ENCODE peak calls at places on chromosomes 4 and X, in nine cellular contexts. E is endodermal cell; W is suprapubic skin; C is naive thymus-derived CD4-positive, alpha-beta T cell; Q is PC-3; L is H1; J is pancreas; H is K562; P is aorta. A is an unnamed sample. For H3K36me3 and H3K27me3, the result is how much of the 10 kb centered on the place peaks cover.

GRCh38 chr4:7381221-7381889 is 53.4 kb downstream of the PSAPL1 start:
- DNase-seq in E (peak), W (peak), C (no peak), Q (no peak), L (no peak), J (peak), H (no peak), P (peak), A (no peak)

GRCh38 chrX:36867143-36867542 is 141.0 kb upstream of the FAM47C start:
- DNase-seq in E (no peak), W (no peak), C (no peak), Q (peak), L (no peak), J (no peak), H (peak), P (no peak), A (no peak)

GRCh38 chr4:73675623-73676022 is 55.4 kb upstream of the RASSF6 start:
- DNase-seq in E (no peak), W (no peak), C (no peak), Q (no peak), L (no peak), J (no peak), H (no peak), P (no peak), A (no peak)

GRCh38 chr4:40601641-40602040 is 28.0 kb downstream of the RBM47 start:
- DNase-seq in E (no peak), W (no peak), C (no peak), Q (no peak), L (no peak), J (no peak), H (no peak), P (no peak), A (no peak)

GRCh38 chr4:84877051-84877833 is 89.2 kb downstream of the WDFY3 start:
- DNase-seq in E (no peak), W (no peak), C (no peak), Q (peak), L (no peak), J (no peak), H (no peak), P (no peak), A (no peak)

GRCh38 chr4:151029537-151029936 is 14.5 kb upstream of the LRBA start:
- DNase-seq in E (peak), W (no peak), C (no peak), Q (no peak), L (no peak), J (no peak), H (no peak), P (no peak), A (no peak)

GRCh38 chr4:155077860-155078259 is 130.6 kb upstream of the NPY2R start:
- DNase-seq in E (peak), W (no peak), C (no peak), Q (no peak), L (peak), J (no peak), H (no peak), P (no peak), A (no peak)

GRCh38 chr4:140363558-140363957 is 9.9 kb upstream of the SCOC start:
- DNase-seq in E (no peak), W (no peak), C (no peak), Q (no peak), L (no peak), J (no peak), H (no peak), P (no peak), A (no peak)

GRCh38 chr4:150381671-150382427 is 200.1 kb upstream of the MAB21L2 start:
- DNase-seq in E (no peak), W (no peak), C (no peak), Q (no peak), L (no peak), J (no peak), H (no peak), P (no peak), A (no peak)

GRCh38 chrX:44898411-44899221 is 25.6 kb downstream of the KDM6A start:
- DNase-seq in E (peak), W (no peak), C (no peak), Q (no peak), L (peak), J (no peak), H (peak), P (no peak), A (peak)

GRCh38 chrX:151773434-151773833 is 38.9 kb downstream of the CNGA2 start:
- DNase-seq in E (peak), W (no peak), C (no peak), Q (no peak), L (no peak), J (no peak), H (no peak), P (no peak), A (no peak)

GRCh38 chr4:76982638-76983579 is 33.4 kb downstream of the SEPTIN11 start:
- DNase-seq in E (no peak), W (no peak), C (no peak), Q (no peak), L (no peak), J (no peak), H (peak), P (no peak), A (peak)

GRCh38 chr4:118904935-118905334 is 16.3 kb downstream of the SYNPO2 start:
- DNase-seq in E (no peak), W (no peak), C (no peak), Q (no peak), L (no peak), J (no peak), H (no peak), P (no peak), A (no peak)

GRCh38 chr4:71472946-71473345 is 134.1 kb downstream of the SLC4A4 start:
- DNase-seq in E (no peak), W (no peak), C (no peak), Q (peak), L (no peak), J (no peak), H (no peak), P (no peak), A (no peak)

GRCh38 chr4:102527695-102528094 is 26.5 kb downstream of the NFKB1 start:
- DNase-seq in E (no peak), W (no peak), C (no peak), Q (no peak), L (no peak), J (no peak), H (no peak), P (no peak), A (peak)
- H3K36me3 ChIP-seq in E (under half), W (under half), C (under half), Q (under half), L (under half), J (under half), H (under half), P (under half), A (under half)

GRCh38 chrX:65883556-65883955 is 156.3 kb downstream of the VSIG4 start:
- DNase-seq in E (no peak), W (no peak), C (no peak), Q (no peak), L (no peak), J (no peak), H (no peak), P (no peak), A (no peak)
- H3K27me3 ChIP-seq in E (under half), W (under half), C (under half), Q (under half), L (under half), J (under half), H (under half), P (under half), A (under half)

GRCh38 chr4:62909238-62909637 is 1500.0 kb downstream of the TECRL start:
- DNase-seq in E (no peak), W (no peak), C (no peak), Q (no peak), L (no peak), J (no peak), H (no peak), P (no peak), A (no peak)

GRCh38 chr4:62917649-62918048 is 1491.6 kb downstream of the TECRL start:
- DNase-seq in E (no peak), W (no peak), C (no peak), Q (peak), L (no peak), J (no peak), H (no peak), P (no peak), A (no peak)

GRCh38 chr4:62912531-62912930 is 1496.7 kb downstream of the TECRL start:
- DNase-seq in E (no peak), W (no peak), C (no peak), Q (peak), L (no peak), J (no peak), H (no peak), P (no peak), A (no peak)

GRCh38 chr4:62913065-62913464 is 1496.2 kb downstream of the TECRL start:
- DNase-seq in E (no peak), W (no peak), C (no peak), Q (peak), L (no peak), J (no peak), H (no peak), P (no peak), A (no peak)

DNA sequence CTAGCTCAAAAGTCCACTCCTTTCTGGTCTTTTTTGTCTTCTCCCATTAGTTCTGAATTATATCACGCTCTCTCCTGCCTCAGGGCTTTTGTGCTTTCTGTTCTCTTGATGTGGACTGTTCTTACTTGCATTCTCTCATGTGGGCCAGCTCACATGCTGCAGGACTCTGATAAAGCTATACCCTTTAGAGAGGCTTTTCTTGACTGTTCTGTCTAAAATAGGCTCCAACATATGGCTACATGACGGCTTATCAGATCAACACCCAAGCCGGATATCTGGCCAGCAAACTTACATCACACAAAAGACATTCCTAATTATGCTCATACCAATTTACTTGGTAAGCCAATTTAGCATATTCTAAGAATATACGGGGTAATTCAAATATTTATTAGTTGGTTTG is 1494.5 kb downstream of the TECRL start:
- DNase-seq in E (no peak), W (no peak), C (no peak), Q (no peak), L (no peak), J (no peak), H (no peak), P (no peak), A (no peak)
- H3K4me3 ChIP-seq in E (no peak), W (no peak), C (no peak), Q (no peak), L (no peak), J (no peak), H (no peak), P (no peak), A (no peak)

GRCh38 chr4:148369919-148370318 is 72.3 kb downstream of the NR3C2 start:
- DNase-seq in E (no peak), W (no peak), C (no peak), Q (no peak), L (no peak), J (no peak), H (no peak), P (no peak), A (no peak)

GRCh38 chr4:148375581-148375980 is 66.6 kb downstream of the NR3C2 start:
- DNase-seq in E (no peak), W (no peak), C (no peak), Q (no peak), L (no peak), J (no peak), H (no peak), P (no peak), A (no peak)

GRCh38 chr4:148367756-148368155 is 74.5 kb downstream of the NR3C2 start:
- DNase-seq in E (no peak), W (no peak), C (no peak), Q (no peak), L (no peak), J (no peak), H (no peak), P (no peak), A (no peak)

GRCh38 chr4:148376151-148376550 is 66.1 kb downstream of the NR3C2 start:
- DNase-seq in E (no peak), W (no peak), C (no peak), Q (peak), L (no peak), J (no peak), H (no peak), P (no peak), A (peak)

DNA sequence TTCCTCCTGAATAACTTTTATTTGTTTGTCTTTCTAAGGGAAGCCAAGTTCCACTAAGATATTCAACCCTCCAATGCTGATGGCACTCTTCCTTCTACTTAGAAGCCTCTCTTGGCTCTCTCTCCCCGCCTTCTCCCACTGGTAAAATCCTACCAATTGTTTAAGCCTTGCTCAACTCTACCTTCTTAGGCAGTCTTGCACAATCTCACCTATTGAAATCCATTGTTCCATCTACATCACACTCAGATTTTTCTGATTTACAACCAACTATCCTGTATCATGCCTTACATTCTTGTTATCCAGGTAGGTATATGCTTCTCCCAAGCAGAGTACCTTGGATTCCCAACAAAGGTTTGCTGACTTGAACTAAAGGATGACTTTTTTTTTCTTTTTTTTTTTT is 69.1 kb downstream of the NR3C2 start:
- DNase-seq in E (no peak), W (no peak), C (no peak), Q (no peak), L (no peak), J (no peak), H (no peak), P (no peak), A (no peak)
- H3K36me3 ChIP-seq in E (under half), W (under half), C (under half), Q (under half), L (under half), J (under half), H (under half), P (under half), A (under half)

DNA sequence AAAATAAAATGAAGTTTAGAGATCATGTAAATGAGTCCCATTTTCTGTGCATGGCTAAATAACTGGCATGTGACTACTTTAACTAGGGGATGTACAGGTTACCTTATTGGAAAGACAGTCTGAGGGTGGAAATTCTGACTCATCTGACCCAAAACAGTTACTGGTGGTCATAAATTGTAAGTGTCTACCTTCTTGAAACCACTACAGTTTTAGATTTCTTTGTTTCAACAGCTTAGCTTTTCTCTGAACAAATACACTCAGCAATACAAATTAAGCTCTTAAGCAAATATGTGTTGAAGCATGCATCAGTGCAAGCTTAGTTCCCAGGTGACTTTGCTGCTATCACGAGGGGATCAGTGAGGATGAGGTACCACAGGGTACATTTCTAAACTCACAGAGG is 60.7 kb upstream of the PGM2 start:
- DNase-seq in E (no peak), W (no peak), C (no peak), Q (no peak), L (no peak), J (no peak), H (no peak), P (no peak), A (no peak)
- H3K27me3 ChIP-seq in E (under half), W (under half), C (under half), Q (under half), L (under half), J (under half), H (under half), P (under half), A (under half)

DNA sequence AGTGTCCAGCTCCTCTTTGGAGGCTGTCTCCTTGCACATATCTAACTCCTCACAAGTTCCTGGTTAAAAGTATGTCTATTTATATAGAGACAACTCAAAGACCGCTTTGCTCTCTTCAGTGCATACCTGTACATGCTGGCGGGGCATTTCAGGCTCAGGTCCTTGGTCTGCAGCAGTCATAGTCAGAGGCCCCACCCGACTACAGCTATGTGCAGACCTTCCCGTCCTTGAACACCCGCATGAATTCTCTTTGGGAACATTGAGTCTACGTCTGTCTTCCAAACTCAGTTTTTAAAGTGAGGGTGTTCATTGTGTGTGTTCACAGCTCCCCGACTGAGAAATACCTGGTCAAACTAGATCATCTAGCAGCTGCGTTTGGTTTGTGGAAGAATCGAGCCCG is 4.2 kb downstream of the BCOR start:
- DNase-seq in E (no peak), W (no peak), C (no peak), Q (no peak), L (no peak), J (no peak), H (no peak), P (peak), A (no peak)
- H3K4me3 ChIP-seq in E (peak), W (peak), C (peak), Q (peak), L (peak), J (no peak), H (peak), P (no peak), A (peak)

DNA sequence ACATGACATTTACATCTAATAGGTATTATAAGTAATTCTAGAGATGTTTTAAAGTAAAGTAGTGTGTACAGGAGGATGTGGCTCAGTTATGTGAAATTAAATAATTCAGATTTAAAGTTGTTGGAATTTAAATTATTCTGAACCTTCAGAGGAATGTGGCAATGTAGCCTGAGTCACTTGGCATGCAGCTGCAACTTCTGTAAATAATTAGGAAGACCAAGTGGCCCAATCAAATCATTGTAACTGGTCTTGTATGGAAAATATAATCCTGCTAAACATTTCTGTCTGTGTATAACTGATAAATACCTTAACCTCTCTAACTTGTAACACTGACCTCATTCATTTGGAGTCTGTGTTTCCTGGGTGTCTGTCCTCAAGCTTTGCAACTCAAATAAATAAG is 828.9 kb downstream of the GLUD2 start:
- DNase-seq in E (no peak), W (no peak), C (no peak), Q (no peak), L (no peak), J (no peak), H (no peak), P (no peak), A (no peak)
- H3K36me3 ChIP-seq in E (under half), W (under half), C (under half), Q (under half), L (under half), J (under half), H (under half), P (under half), A (under half)

GRCh38 chrX:17443546-17443945 is 68.5 kb downstream of the NHS start:
- DNase-seq in E (no peak), W (no peak), C (no peak), Q (no peak), L (no peak), J (no peak), H (no peak), P (no peak), A (no peak)

GRCh38 chrX:17453791-17454190 is 78.8 kb downstream of the NHS start:
- DNase-seq in E (no peak), W (no peak), C (no peak), Q (no peak), L (no peak), J (no peak), H (no peak), P (no peak), A (no peak)

GRCh38 chrX:17442898-17443297 is 67.9 kb downstream of the NHS start:
- DNase-seq in E (no peak), W (no peak), C (no peak), Q (peak), L (no peak), J (no peak), H (no peak), P (no peak), A (no peak)

DNA sequence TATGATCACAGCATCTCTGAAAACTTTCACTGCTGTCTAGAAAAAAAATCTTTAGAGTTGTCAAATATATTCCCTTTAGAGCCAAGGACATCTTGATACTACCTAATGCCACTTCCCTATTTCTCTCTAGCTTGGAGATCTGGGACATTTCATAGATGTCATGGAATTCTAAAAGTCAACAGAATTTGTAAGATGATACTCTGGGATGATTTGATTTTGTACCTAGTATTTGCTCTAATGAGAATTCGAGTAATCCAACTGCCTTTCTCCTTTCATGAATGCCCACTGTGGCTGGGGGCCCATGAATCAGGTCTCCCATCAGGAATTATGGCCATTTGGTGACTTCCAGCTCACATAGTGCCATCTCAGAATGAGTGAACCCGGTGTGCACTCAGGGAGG is 73.2 kb downstream of the NHS start:
- DNase-seq in E (no peak), W (no peak), C (no peak), Q (peak), L (no peak), J (no peak), H (no peak), P (no peak), A (no peak)
- H3K27me3 ChIP-seq in E (under half), W (under half), C (under half), Q (under half), L (under half), J (under half), H (under half), P (under half), A (under half)

DNA sequence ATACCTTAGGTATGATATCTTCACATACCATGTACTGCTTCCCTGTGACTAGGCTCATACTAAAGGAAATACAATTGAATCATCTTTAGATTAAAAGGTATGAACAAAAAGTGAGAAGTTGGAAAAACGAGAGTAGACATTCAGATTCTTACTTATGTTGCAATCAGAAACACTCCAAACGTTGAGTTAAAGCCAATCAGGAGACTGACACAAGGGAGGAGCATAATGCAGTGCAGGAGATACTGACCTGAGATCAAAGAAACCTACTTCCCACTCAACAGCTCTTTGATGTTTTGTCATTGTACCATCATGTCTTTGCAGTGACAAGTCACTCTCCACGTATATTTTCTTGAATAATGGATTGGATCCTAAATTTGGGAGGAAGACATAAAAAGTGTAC is 8.9 kb upstream of the PCDH18 start:
- DNase-seq in E (no peak), W (no peak), C (no peak), Q (no peak), L (no peak), J (no peak), H (no peak), P (no peak), A (no peak)
- H3K4me3 ChIP-seq in E (no peak), W (no peak), C (no peak), Q (no peak), L (no peak), J (no peak), H (no peak), P (no peak), A (no peak)

GRCh38 chr4:26687728-26688127 is 103.8 kb downstream of the TBC1D19 start:
- DNase-seq in E (no peak), W (no peak), C (no peak), Q (peak), L (no peak), J (no peak), H (no peak), P (no peak), A (no peak)
- H3K36me3 ChIP-seq in E (under half), W (under half), C (under half), Q (under half), L (under half), J (under half), H (under half), P (under half), A (under half)